ENCODE peak calls at places on chromosomes 1 and 21, in eight cellular contexts. R is psoas muscle; H is fibroblast of lung; D is neuronal stem cell; F is adrenal gland; P is prostate gland; Z is CD4-positive, CD25-positive, alpha-beta regulatory T cell; A is sigmoid colon. K is an unnamed sample.

GRCh38 chr1:114758251-114758832 is 558 bp upstream of the CSDE1 start:
- DNase-seq in R (no peak), H (peak; percentile 46), D (no peak), F (no peak), P (no peak), Z (no peak), A (no peak), K (no peak)

GRCh38 chr1:3903141-3904005 is 3.3 kb upstream of the C1orf174 start:
- DNase-seq in R (no peak), H (no peak), D (no peak), F (no peak), P (no peak), Z (peak; percentile 66), A (no peak), K (no peak)

GRCh38 chr1:186175588-186175987 is 199.5 kb downstream of the TPR start:
- DNase-seq in R (no peak), H (no peak), D (no peak), F (no peak), P (peak; percentile 23), Z (no peak), A (no peak), K (no peak)

GRCh38 chr1:179888071-179888470 is 6.0 kb downstream of the TOR1AIP1 start:
- DNase-seq in R (no peak), H (no peak), D (no peak), F (no peak), P (no peak), Z (no peak), A (no peak), K (no peak)

GRCh38 chr1:84913025-84913892 is 20.3 kb upstream of the LPAR3 start:
- DNase-seq in R (no peak), H (peak; percentile 30), D (no peak), F (no peak), P (no peak), Z (no peak), A (no peak), K (peak; percentile 9)

GRCh38 chr1:156167536-156167935 is 14.2 kb downstream of the SEMA4A start:
- DNase-seq in R (no peak), H (peak; percentile 44), D (no peak), F (no peak), P (no peak), Z (no peak), A (no peak), K (no peak)

GRCh38 chr1:235679005-235679404 is 29.4 kb upstream of the GNG4 start:
- DNase-seq in R (no peak), H (no peak), D (no peak), F (peak; percentile 18), P (no peak), Z (no peak), A (no peak), K (no peak)

GRCh38 chr1:155729031-155729898 is 40.4 kb downstream of the DAP3 start:
- DNase-seq in R (no peak), H (peak; percentile 58), D (peak; percentile 51), F (peak; percentile 51), P (peak; percentile 65), Z (peak; percentile 49), A (peak; percentile 66), K (peak; percentile 75)

GRCh38 chr1:213820362-213821149 is 167.2 kb upstream of the PROX1 start:
- DNase-seq in R (no peak), H (no peak), D (no peak), F (no peak), P (no peak), Z (no peak), A (no peak), K (peak; percentile 50)

GRCh38 chr1:58768971-58769808 is 14.7 kb downstream of the JUN start:
- DNase-seq in R (peak; percentile 80), H (peak; percentile 36), D (peak; percentile 72), F (peak; percentile 82), P (peak; percentile 72), Z (no peak), A (peak; percentile 89), K (peak; percentile 69)

GRCh38 chr21:8989261-8989882 is 1532.0 kb upstream of the TPTE start:
- DNase-seq in R (no peak), H (peak; percentile 58), D (no peak), F (no peak), P (no peak), Z (no peak), A (no peak), K (peak; percentile 64)

GRCh38 chr21:20443558-20444155 is 554.6 kb upstream of the NCAM2 start:
- DNase-seq in R (no peak), H (no peak), D (peak; percentile 5), F (no peak), P (no peak), Z (peak; percentile 0), A (no peak), K (no peak)

GRCh38 chr1:243475966-243476365 is 220.1 kb downstream of the SDCCAG8 start:
- DNase-seq in R (no peak), H (peak; percentile 78), D (peak; percentile 61), F (no peak), P (no peak), Z (no peak), A (no peak), K (peak; percentile 75)

GRCh38 chr1:1426961-1427934 is 6.2 kb upstream of the ANKRD65 start:
- DNase-seq in R (no peak), H (no peak), D (peak; percentile 76), F (no peak), P (no peak), Z (no peak), A (peak; percentile 85), K (peak; percentile 37)

GRCh38 chr1:246511203-246511602 is 4.1 kb upstream of the SMYD3 start:
- DNase-seq in R (no peak), H (no peak), D (no peak), F (no peak), P (no peak), Z (no peak), A (no peak), K (no peak)

GRCh38 chr1:53684741-53685140 is 54.2 kb downstream of the GLIS1 start:
- DNase-seq in R (no peak), H (no peak), D (no peak), F (no peak), P (no peak), Z (no peak), A (no peak), K (no peak)

GRCh38 chr1:184160942-184161698 is 109.6 kb downstream of the TSEN15 start:
- DNase-seq in R (peak; percentile 19), H (peak; percentile 46), D (no peak), F (no peak), P (no peak), Z (peak; percentile 13), A (no peak), K (peak; percentile 61)

GRCh38 chr1:44631333-44631646 is 43.0 kb downstream of the TMEM53 start:
- DNase-seq in R (no peak), H (no peak), D (no peak), F (no peak), P (peak; percentile 10), Z (no peak), A (no peak), K (no peak)
- H3K4me1 ChIP-seq in R (peaks cover 38% of the 10 kb centered on the region), H (peaks cover 16% of the 10 kb centered on the region), D (peaks cover 16% of the 10 kb centered on the region), F (peaks cover 7% of the 10 kb centered on the region), P (peaks cover 10% of the 10 kb centered on the region), Z (peaks cover 22% of the 10 kb centered on the region), A (no peaks in the 10 kb centered on the region), K (peaks cover 4% of the 10 kb centered on the region)

GRCh38 chr1:51928896-51929295 is 50.4 kb upstream of the NRDC start:
- DNase-seq in R (no peak), H (no peak), D (no peak), F (no peak), P (no peak), Z (no peak), A (no peak), K (no peak)
- H3K36me3 ChIP-seq in R (no peaks in the 10 kb centered on the region), H (peaks cover 12% of the 10 kb centered on the region), D (peaks cover 2% of the 10 kb centered on the region), F (no peaks in the 10 kb centered on the region), P (no peaks in the 10 kb centered on the region), Z (no peaks in the 10 kb centered on the region), A (no peaks in the 10 kb centered on the region), K (no peaks in the 10 kb centered on the region)

GRCh38 chr1:32311709-32312393 is 20.0 kb downstream of the HDAC1 start:
- DNase-seq in R (no peak), H (no peak), D (no peak), F (no peak), P (no peak), Z (no peak), A (no peak), K (no peak)
- H3K4me3 ChIP-seq in R (no peak overlapping the region), H (no peak overlapping the region), D (no peak overlapping the region), F (no peak overlapping the region), P (no peak overlapping the region), Z (peak overlapping the region; percentile 1), A (no peak overlapping the region), K (no peak overlapping the region)

GRCh38 chr1:94725566-94725965 is 94.6 kb upstream of the SLC44A3 start:
- DNase-seq in R (no peak), H (peak; percentile 57), D (no peak), F (no peak), P (no peak), Z (no peak), A (no peak), K (no peak)

GRCh38 chr1:94730450-94730849 is 89.7 kb upstream of the SLC44A3 start:
- DNase-seq in R (no peak), H (no peak), D (no peak), F (no peak), P (no peak), Z (no peak), A (no peak), K (no peak)

GRCh38 chr1:94729287-94729686 is 90.9 kb upstream of the SLC44A3 start:
- DNase-seq in R (no peak), H (peak; percentile 91), D (no peak), F (no peak), P (no peak), Z (no peak), A (no peak), K (no peak)

GRCh38 chr1:94726981-94727685 is 93.0 kb upstream of the SLC44A3 start:
- DNase-seq in R (no peak), H (no peak), D (no peak), F (no peak), P (no peak), Z (no peak), A (no peak), K (no peak)

DNA sequence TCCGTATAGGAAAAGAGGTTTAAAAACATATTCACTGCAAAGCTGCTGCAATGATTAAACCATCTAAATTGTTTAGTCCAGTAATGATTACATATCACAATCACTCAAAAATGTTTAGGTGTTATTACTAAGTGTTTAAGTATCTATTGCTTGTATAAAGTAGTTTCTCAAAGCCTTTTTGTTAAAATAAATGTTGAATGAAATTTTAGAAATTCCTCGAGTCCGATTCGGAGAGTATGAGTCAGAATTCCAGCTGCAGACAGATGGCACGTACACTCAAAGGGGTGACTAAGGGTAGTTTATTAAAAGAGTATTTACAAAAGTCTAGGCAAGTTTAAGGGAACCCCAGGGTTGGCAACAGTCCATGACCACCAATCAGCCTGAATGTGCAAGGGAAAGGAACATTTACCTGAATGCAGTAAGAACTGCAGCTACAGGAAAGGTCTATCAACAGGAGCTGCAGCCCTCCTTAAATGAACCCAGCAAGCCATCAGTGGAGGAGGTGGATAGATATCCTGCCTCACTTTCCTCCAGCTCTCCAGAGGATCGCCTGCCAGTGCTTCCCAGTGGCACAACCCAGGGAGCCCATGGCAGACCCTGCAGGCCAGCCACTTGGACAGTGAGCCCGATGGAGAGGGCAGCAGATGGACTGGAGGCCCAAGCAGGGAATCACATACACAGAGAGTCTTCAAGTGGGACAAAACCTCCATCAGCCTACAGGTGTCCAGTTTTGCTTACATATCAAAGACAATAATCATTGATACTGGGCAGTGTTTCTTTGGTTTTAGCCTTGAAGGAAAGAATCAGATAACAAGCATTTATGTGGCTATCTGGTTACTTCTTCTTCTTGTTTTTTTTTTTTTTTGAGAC is 92.1 kb upstream of the SLC44A3 start:
- DNase-seq in R (no peak), H (peak; percentile 97), D (no peak), F (no peak), P (no peak), Z (no peak), A (no peak), K (no peak)
- H3K4me1 ChIP-seq in R (no peaks in the 10 kb centered on the region), H (peaks cover 19% of the 10 kb centered on the region), D (no peaks in the 10 kb centered on the region), F (peaks cover 5% of the 10 kb centered on the region), P (no peaks in the 10 kb centered on the region), Z (no peaks in the 10 kb centered on the region), A (no peaks in the 10 kb centered on the region), K (no peaks in the 10 kb centered on the region)